ENCODE peak calls at places on chromosomes 4 and X, in ten cellular contexts. D, Z, K, P, U, Y, E, C, J and R are unnamed samples.

GRCh38 chr4:100362363-100362762 is 155.5 kb downstream of the EMCN start:
- DNase-seq in J (peak), Y (no peak), C (peak), E (no peak), K (no peak), Z (no peak), P (peak), D (no peak), U (no peak), R (peak)

GRCh38 chrX:123432362-123433150 is 248.5 kb downstream of the GRIA3 start:
- DNase-seq in Y (no peak), J (no peak), U (no peak), C (no peak), K (no peak), E (no peak), D (no peak), Z (no peak), P (peak), R (no peak)

GRCh38 chrX:108224218-108224617 is 132.6 kb downstream of the ATG4A start:
- DNase-seq in E (no peak), K (no peak), D (no peak), Y (no peak), C (no peak), U (no peak), J (no peak), Z (no peak), P (no peak), R (no peak)

GRCh38 chrX:25442501-25442900 is 426.7 kb upstream of the ARX start:
- DNase-seq in Z (no peak), U (no peak), Y (no peak), C (no peak), E (no peak), D (no peak), P (peak), K (peak), J (no peak), R (no peak)

GRCh38 chrX:21487832-21488231 is 113.6 kb downstream of the CNKSR2 start:
- DNase-seq in Y (no peak), C (peak), E (no peak), K (peak), P (peak), U (no peak), Z (no peak), J (no peak), D (no peak), R (peak)

GRCh38 chrX:21373637-21374162 is 518 bp upstream of the CNKSR2 start:
- DNase-seq in K (no peak), Y (no peak), C (no peak), U (no peak), E (no peak), J (no peak), D (no peak), P (no peak), Z (no peak), R (no peak)

GRCh38 chrX:110188701-110189558 is 129.0 kb downstream of the AMMECR1 start:
- DNase-seq in C (no peak), U (no peak), P (no peak), Y (peak), D (no peak), K (no peak), Z (peak), E (no peak), J (no peak), R (peak)

GRCh38 chr4:54449999-54450398 is 207.8 kb upstream of the KIT start:
- DNase-seq in J (no peak), E (no peak), Z (no peak), Y (no peak), P (no peak), K (no peak), C (no peak), D (no peak), U (no peak), R (no peak)

GRCh38 chrX:55787063-55787462 is 69.5 kb downstream of the RRAGB start:
- DNase-seq in E (no peak), Y (no peak), P (peak), D (no peak), J (no peak), U (no peak), K (no peak), Z (no peak), C (no peak), R (no peak)

GRCh38 chrX:13952581-13952980 is 77.1 kb downstream of the GEMIN8 start:
- DNase-seq in Y (peak), J (no peak), C (no peak), D (no peak), E (no peak), P (no peak), K (no peak), Z (no peak), U (no peak), R (no peak)

GRCh38 chr4:181702864-181703263 is 540.3 kb upstream of the TENM3 start:
- DNase-seq in C (no peak), Y (no peak), Z (no peak), J (no peak), P (no peak), D (no peak), K (no peak), U (no peak), E (no peak), R (no peak)

GRCh38 chr4:12488672-12489071 is 995.5 kb downstream of the RAB28 start:
- DNase-seq in K (peak), J (peak), P (no peak), Y (no peak), D (no peak), E (no peak), U (no peak), Z (no peak), C (peak), R (no peak)

GRCh38 chr4:137124278-137124932 is 407.9 kb downstream of the PCDH18 start:
- DNase-seq in P (peak), E (peak), C (peak), D (peak), Z (peak), U (no peak), J (peak), K (peak), Y (peak), R (peak)

GRCh38 chrX:123834116-123834515 is 25.7 kb upstream of the XIAP start:
- DNase-seq in U (no peak), C (no peak), Y (no peak), P (no peak), J (no peak), Z (no peak), K (no peak), D (no peak), E (no peak), R (no peak)

GRCh38 chrX:119539872-119540271 is 25.3 kb downstream of the STEEP1 start:
- DNase-seq in U (no peak), D (no peak), J (no peak), K (no peak), Y (no peak), Z (peak), P (no peak), C (no peak), E (no peak), R (no peak)

GRCh38 chr4:12852338-12853307 is 631.5 kb downstream of the RAB28 start:
- DNase-seq in Z (peak), P (peak), Y (peak), E (peak), J (peak), K (peak), U (no peak), D (peak), C (peak), R (peak)

GRCh38 chrX:97850911-97851310 is 967.2 kb downstream of the RPA4 start:
- DNase-seq in P (no peak), Z (no peak), C (no peak), J (no peak), K (no peak), Y (no peak), E (no peak), U (no peak), D (no peak), R (peak)

GRCh38 chrX:153763298-153763932 is 634 bp upstream of the PLXNB3 start:
- DNase-seq in K (no peak), U (no peak), Z (no peak), Y (no peak), P (no peak), E (no peak), J (no peak), C (no peak), D (no peak), R (no peak)

GRCh38 chr4:163382178-163382869 is 38.6 kb downstream of the NPY5R start:
- DNase-seq in U (no peak), Y (no peak), C (no peak), J (no peak), Z (no peak), P (no peak), K (no peak), D (no peak), E (no peak), R (no peak)